ENCODE peak calls at places on chromosomes 5 and 9, in five cellular contexts. Z, O, W, Y and E are unnamed samples.
A peak's percentile ranks its signal among the peaks of the same experiment; 100 is the strongest.

GRCh38 chr9:114172981-114173833 is 17.9 kb downstream of the COL27A1 start:
- DNase-seq in Z (no peak), O (no peak), W (no peak), Y (peak; percentile 61), E (no peak)

GRCh38 chr5:143349127-143349526 is 54.4 kb downstream of the NR3C1 start:
- DNase-seq in Z (no peak), O (no peak), W (no peak), Y (peak; percentile 37), E (no peak)

GRCh38 chr5:108321341-108321740 is 60.6 kb downstream of the FBXL17 start:
- DNase-seq in Z (no peak), O (no peak), W (no peak), Y (no peak), E (no peak)

GRCh38 chr5:76766746-76767145 is 50.8 kb downstream of the F2R start:
- DNase-seq in Z (no peak), O (no peak), W (no peak), Y (peak; percentile 73), E (no peak)

GRCh38 chr9:136054798-136055714 is 40.0 kb downstream of the NACC2 start:
- DNase-seq in Z (no peak), O (no peak), W (no peak), Y (no peak), E (no peak)

GRCh38 chr9:88056876-88057275 is 81.4 kb downstream of the SPATA31C2 start:
- DNase-seq in Z (no peak), O (no peak), W (no peak), Y (peak; percentile 58), E (no peak)

GRCh38 chr9:114316605-114317230 is 6.2 kb upstream of the ORM1 start:
- DNase-seq in Z (no peak), O (no peak), W (no peak), Y (no peak), E (no peak)

GRCh38 chr9:105854056-105854782 is 159.9 kb downstream of the TMEM38B start:
- DNase-seq in Z (no peak), O (no peak), W (no peak), Y (no peak), E (no peak)

GRCh38 chr9:129208191-129209091 is 30.4 kb upstream of the IER5L start:
- DNase-seq in Z (peak; percentile 42), O (no peak), W (no peak), Y (no peak), E (no peak)

GRCh38 chr5:35736280-35736679 is 118.6 kb downstream of the SPEF2 start:
- DNase-seq in Z (no peak), O (no peak), W (no peak), Y (peak; percentile 8), E (no peak)

GRCh38 chr5:33501899-33502298 is 61.1 kb downstream of the TARS1 start:
- DNase-seq in Z (no peak), O (no peak), W (no peak), Y (no peak), E (no peak)

GRCh38 chr5:53095931-53096525 is 13.5 kb downstream of the MOCS2 start:
- DNase-seq in Z (peak; percentile 51), O (peak; percentile 65), W (peak; percentile 9), Y (peak; percentile 75), E (peak; percentile 59)

GRCh38 chr5:40679998-40680681 is 425 bp downstream of the PTGER4 start:
- DNase-seq in Z (no peak), O (peak; percentile 36), W (no peak), Y (no peak), E (peak; percentile 56)

GRCh38 chr5:79806741-79807140 is 117.1 kb downstream of the CMYA5 start:
- DNase-seq in Z (no peak), O (no peak), W (no peak), Y (no peak), E (no peak)

GRCh38 chr5:1936901-1937300 is 54.2 kb upstream of the IRX4 start:
- DNase-seq in Z (no peak), O (no peak), W (no peak), Y (no peak), E (no peak)

GRCh38 chr5:31786001-31786757 is 147.2 kb downstream of the PDZD2 start:
- DNase-seq in Z (no peak), O (no peak), W (no peak), Y (no peak), E (no peak)

GRCh38 chr5:31783762-31784161 is 144.8 kb downstream of the PDZD2 start:
- DNase-seq in Z (no peak), O (no peak), W (no peak), Y (no peak), E (no peak)

GRCh38 chr5:31783246-31783645 is 144.3 kb downstream of the PDZD2 start:
- DNase-seq in Z (no peak), O (no peak), W (no peak), Y (no peak), E (no peak)

GRCh38 chr5:31776976-31777651 is 138.2 kb downstream of the PDZD2 start:
- DNase-seq in Z (no peak), O (no peak), W (no peak), Y (no peak), E (no peak)

GRCh38 chr5:31781772-31782171 is 142.8 kb downstream of the PDZD2 start:
- DNase-seq in Z (no peak), O (no peak), W (no peak), Y (no peak), E (no peak)
- H3K4me1 ChIP-seq in Z (no peaks in the 10 kb centered on the region), O (peaks cover 7% of the 10 kb centered on the region), W (peaks cover 12% of the 10 kb centered on the region), Y (no peaks in the 10 kb centered on the region), E (no peaks in the 10 kb centered on the region)

DNA sequence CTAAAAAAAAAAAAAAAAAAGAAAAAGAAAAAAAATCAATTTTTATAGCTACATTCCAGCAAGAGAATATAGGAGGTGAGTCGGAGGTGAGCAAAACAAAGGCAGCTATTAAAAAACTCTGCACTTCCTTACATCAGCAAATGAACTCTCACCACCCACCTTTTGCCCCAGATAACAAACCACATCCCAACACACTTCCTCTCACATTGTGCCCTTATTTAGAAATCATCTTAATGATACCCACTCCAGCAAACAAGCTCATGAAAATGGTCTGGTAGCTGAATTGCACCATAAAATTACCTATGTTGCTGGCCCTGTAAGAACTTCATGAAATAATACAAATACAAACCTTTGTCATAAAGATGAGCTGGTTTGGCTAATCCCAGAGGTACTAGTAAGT is 82.9 kb downstream of the CEMIP2 start:
- DNase-seq in Z (no peak), O (no peak), W (no peak), Y (peak; percentile 10), E (peak; percentile 69)
- H3K4me1 ChIP-seq in Z (no peaks in the 10 kb centered on the region), O (peaks cover 18% of the 10 kb centered on the region), W (peaks cover 27% of the 10 kb centered on the region), Y (peaks cover 11% of the 10 kb centered on the region), E (peaks cover 45% of the 10 kb centered on the region)

GRCh38 chr9:112031400-112031799 is 134.8 kb downstream of the UGCG start:
- DNase-seq in Z (no peak), O (no peak), W (no peak), Y (no peak), E (no peak)

GRCh38 chr9:112029921-112030444 is 133.4 kb downstream of the UGCG start:
- DNase-seq in Z (no peak), O (no peak), W (no peak), Y (peak; percentile 84), E (peak; percentile 21)

GRCh38 chr9:112032733-112033132 is 136.1 kb downstream of the UGCG start:
- DNase-seq in Z (no peak), O (no peak), W (no peak), Y (peak; percentile 71), E (no peak)

GRCh38 chr9:112033237-112034215 is 136.9 kb downstream of the UGCG start:
- DNase-seq in Z (no peak), O (no peak), W (no peak), Y (no peak), E (no peak)

DNA sequence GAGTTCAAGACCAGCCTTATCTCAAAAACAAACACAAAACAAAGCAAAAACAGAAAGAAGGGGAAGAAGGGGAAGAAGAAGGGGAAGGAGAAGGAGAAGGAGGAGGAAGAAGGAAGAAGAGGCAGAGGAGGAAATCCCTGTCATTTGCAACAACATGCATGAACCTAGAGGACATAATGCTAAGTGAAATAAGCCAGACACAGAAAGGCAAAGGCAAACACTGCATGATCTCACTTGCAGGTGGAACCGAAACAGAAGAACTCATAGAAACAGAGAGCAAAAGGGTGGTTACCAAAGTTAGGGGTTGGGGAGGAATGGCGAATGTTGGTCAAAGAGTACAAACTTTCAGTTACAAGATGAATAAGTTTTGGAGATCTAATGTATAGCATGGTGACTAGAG is 135.4 kb downstream of the UGCG start:
- DNase-seq in Z (peak; percentile 13), O (no peak), W (no peak), Y (no peak), E (no peak)
- H3K4me1 ChIP-seq in Z (peaks cover 13% of the 10 kb centered on the region), O (peaks cover 28% of the 10 kb centered on the region), W (peaks cover 26% of the 10 kb centered on the region), Y (peaks cover 31% of the 10 kb centered on the region), E (peaks cover 66% of the 10 kb centered on the region)

GRCh38 chr5:58057324-58057723 is 402.6 kb downstream of the PLK2 start:
- DNase-seq in Z (no peak), O (no peak), W (no peak), Y (no peak), E (no peak)
- H3K4me1 ChIP-seq in Z (no peaks in the 10 kb centered on the region), O (no peaks in the 10 kb centered on the region), W (peaks cover 5% of the 10 kb centered on the region), Y (peaks cover 3% of the 10 kb centered on the region), E (no peaks in the 10 kb centered on the region)

GRCh38 chr5:159406571-159406970 is 76.3 kb upstream of the IL12B start:
- DNase-seq in Z (no peak), O (no peak), W (no peak), Y (no peak), E (no peak)

GRCh38 chr5:159409801-159410200 is 79.5 kb upstream of the IL12B start:
- DNase-seq in Z (no peak), O (no peak), W (no peak), Y (no peak), E (no peak)

GRCh38 chr5:159414021-159414420 is 83.7 kb upstream of the IL12B start:
- DNase-seq in Z (no peak), O (no peak), W (no peak), Y (no peak), E (no peak)

GRCh38 chr5:159412284-159413046 is 82.2 kb upstream of the IL12B start:
- DNase-seq in Z (peak; percentile 30), O (no peak), W (no peak), Y (no peak), E (peak; percentile 86)

GRCh38 chr5:159410480-159410879 is 80.2 kb upstream of the IL12B start:
- DNase-seq in Z (no peak), O (no peak), W (no peak), Y (no peak), E (no peak)
- H3K4me1 ChIP-seq in Z (peaks cover 16% of the 10 kb centered on the region), O (peaks cover 2% of the 10 kb centered on the region), W (no peaks in the 10 kb centered on the region), Y (no peaks in the 10 kb centered on the region), E (peaks cover 56% of the 10 kb centered on the region)

GRCh38 chr9:77980622-77981021 is 51.0 kb downstream of the GNAQ start:
- DNase-seq in Z (no peak), O (no peak), W (no peak), Y (peak; percentile 81), E (no peak)
- H3K4me1 ChIP-seq in Z (no peaks in the 10 kb centered on the region), O (peaks cover 53% of the 10 kb centered on the region), W (peaks cover 45% of the 10 kb centered on the region), Y (peaks cover 10% of the 10 kb centered on the region), E (peaks cover 59% of the 10 kb centered on the region)

DNA sequence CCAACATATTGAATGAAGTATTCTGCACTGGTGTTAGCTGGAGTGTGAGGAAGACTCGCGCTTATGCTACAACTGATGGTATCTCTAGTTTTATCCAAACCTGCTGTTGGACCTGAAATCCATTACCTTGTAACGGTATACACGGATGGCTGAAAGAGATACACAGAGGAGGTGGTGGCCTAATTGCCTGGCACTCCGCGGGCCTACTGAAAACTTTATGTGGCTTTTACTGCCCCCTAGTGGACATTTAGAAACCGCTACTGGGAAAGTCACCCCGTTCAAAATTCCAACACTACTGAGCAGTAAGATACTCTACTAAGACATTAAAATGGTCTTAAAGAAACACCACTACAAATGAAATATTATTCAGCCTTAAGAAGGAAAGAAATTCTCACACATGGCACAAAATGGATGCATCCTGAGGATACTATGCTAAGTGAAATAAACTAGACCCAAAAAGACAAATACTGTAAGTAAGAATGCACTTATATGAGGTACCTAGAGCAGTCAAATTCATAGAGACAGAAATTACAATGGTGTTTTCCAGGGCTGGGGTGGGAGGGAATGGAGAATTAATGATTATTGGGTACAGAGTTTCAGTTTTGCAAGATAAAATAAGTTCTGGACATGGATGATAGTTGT is 100.4 kb downstream of the TTLL11 start:
- DNase-seq in Z (peak; percentile 95), O (peak; percentile 53), W (no peak), Y (peak; percentile 82), E (no peak)
- H3K4me1 ChIP-seq in Z (peaks cover 45% of the 10 kb centered on the region), O (peaks cover 4% of the 10 kb centered on the region), W (peaks cover 7% of the 10 kb centered on the region), Y (peaks cover 5% of the 10 kb centered on the region), E (no peaks in the 10 kb centered on the region)